ENCODE peak calls at places on chromosomes 5 and 9, in ten cellular contexts. One of them, this sample, is unnamed.

GRCh38 chr5:77400645-77401044 is 91.5 kb downstream of the WDR41 start:
- DNase-seq in ureter: no peak
- DNase-seq in adipocyte: peak
- DNase-seq in stimulated activated CD8-positive, alpha-beta memory T cell treated with anti-CD3 and anti-CD28 coated beads, Interleukin-12 subunit alpha, Interleukin-12 subunit beta, amount 100 ng/mL, for 4 hours: no peak
- DNase-seq in fibroblast of lung: peak
- DNase-seq in cardiac fibroblast: no peak
- DNase-seq in left ventricle myocardium inferior: no peak
- DNase-seq in dermis blood vessel endothelial cell: no peak
- DNase-seq in nucleus accumbens: no peak
- DNase-seq in A549: no peak
- DNase-seq in this sample: peak

GRCh38 chr5:16975950-16976624 is 40.0 kb upstream of the MYO10 start:
- DNase-seq in ureter: no peak
- DNase-seq in adipocyte: no peak
- DNase-seq in stimulated activated CD8-positive, alpha-beta memory T cell treated with anti-CD3 and anti-CD28 coated beads, Interleukin-12 subunit alpha, Interleukin-12 subunit beta, amount 100 ng/mL, for 4 hours: no peak
- DNase-seq in fibroblast of lung: peak
- DNase-seq in cardiac fibroblast: no peak
- DNase-seq in left ventricle myocardium inferior: no peak
- DNase-seq in dermis blood vessel endothelial cell: no peak
- DNase-seq in nucleus accumbens: no peak
- DNase-seq in A549: no peak
- DNase-seq in this sample: no peak

GRCh38 chr5:42494414-42494813 is 71.2 kb downstream of the GHR start:
- DNase-seq in ureter: no peak
- DNase-seq in adipocyte: no peak
- DNase-seq in stimulated activated CD8-positive, alpha-beta memory T cell treated with anti-CD3 and anti-CD28 coated beads, Interleukin-12 subunit alpha, Interleukin-12 subunit beta, amount 100 ng/mL, for 4 hours: no peak
- DNase-seq in fibroblast of lung: peak
- DNase-seq in cardiac fibroblast: peak
- DNase-seq in left ventricle myocardium inferior: no peak
- DNase-seq in dermis blood vessel endothelial cell: no peak
- DNase-seq in nucleus accumbens: no peak
- DNase-seq in A549: no peak
- DNase-seq in this sample: peak

GRCh38 chr9:136140966-136141365 is 22.3 kb upstream of the TMEM250 start:
- DNase-seq in ureter: no peak
- DNase-seq in adipocyte: no peak
- DNase-seq in stimulated activated CD8-positive, alpha-beta memory T cell treated with anti-CD3 and anti-CD28 coated beads, Interleukin-12 subunit alpha, Interleukin-12 subunit beta, amount 100 ng/mL, for 4 hours: no peak
- DNase-seq in fibroblast of lung: no peak
- DNase-seq in cardiac fibroblast: peak
- DNase-seq in left ventricle myocardium inferior: no peak
- DNase-seq in dermis blood vessel endothelial cell: no peak
- DNase-seq in nucleus accumbens: no peak
- DNase-seq in A549: no peak
- DNase-seq in this sample: peak

GRCh38 chr9:132075853-132076252 is 3.8 kb downstream of the MED27 start:
- DNase-seq in ureter: no peak
- DNase-seq in adipocyte: no peak
- DNase-seq in stimulated activated CD8-positive, alpha-beta memory T cell treated with anti-CD3 and anti-CD28 coated beads, Interleukin-12 subunit alpha, Interleukin-12 subunit beta, amount 100 ng/mL, for 4 hours: no peak
- DNase-seq in fibroblast of lung: no peak
- DNase-seq in cardiac fibroblast: no peak
- DNase-seq in left ventricle myocardium inferior: no peak
- DNase-seq in dermis blood vessel endothelial cell: no peak
- DNase-seq in nucleus accumbens: no peak
- DNase-seq in A549: no peak
- DNase-seq in this sample: no peak

GRCh38 chr9:129708799-129709198 is 43.4 kb downstream of the PRRX2 start:
- DNase-seq in ureter: no peak
- DNase-seq in adipocyte: no peak
- DNase-seq in stimulated activated CD8-positive, alpha-beta memory T cell treated with anti-CD3 and anti-CD28 coated beads, Interleukin-12 subunit alpha, Interleukin-12 subunit beta, amount 100 ng/mL, for 4 hours: no peak
- DNase-seq in fibroblast of lung: no peak
- DNase-seq in cardiac fibroblast: no peak
- DNase-seq in left ventricle myocardium inferior: no peak
- DNase-seq in dermis blood vessel endothelial cell: no peak
- DNase-seq in nucleus accumbens: no peak
- DNase-seq in A549: no peak
- DNase-seq in this sample: peak

GRCh38 chr5:14506661-14507060 is 74.9 kb upstream of the OTULINL start:
- DNase-seq in ureter: no peak
- DNase-seq in adipocyte: no peak
- DNase-seq in stimulated activated CD8-positive, alpha-beta memory T cell treated with anti-CD3 and anti-CD28 coated beads, Interleukin-12 subunit alpha, Interleukin-12 subunit beta, amount 100 ng/mL, for 4 hours: no peak
- DNase-seq in fibroblast of lung: no peak
- DNase-seq in cardiac fibroblast: no peak
- DNase-seq in left ventricle myocardium inferior: no peak
- DNase-seq in dermis blood vessel endothelial cell: no peak
- DNase-seq in nucleus accumbens: no peak
- DNase-seq in A549: no peak
- DNase-seq in this sample: no peak

GRCh38 chr5:57450991-57451876 is 31.4 kb downstream of the ACTBL2 start:
- DNase-seq in ureter: no peak
- DNase-seq in adipocyte: peak
- DNase-seq in stimulated activated CD8-positive, alpha-beta memory T cell treated with anti-CD3 and anti-CD28 coated beads, Interleukin-12 subunit alpha, Interleukin-12 subunit beta, amount 100 ng/mL, for 4 hours: no peak
- DNase-seq in fibroblast of lung: peak
- DNase-seq in cardiac fibroblast: peak
- DNase-seq in left ventricle myocardium inferior: no peak
- DNase-seq in dermis blood vessel endothelial cell: peak
- DNase-seq in nucleus accumbens: no peak
- DNase-seq in A549: no peak
- DNase-seq in this sample: peak

GRCh38 chr5:83475540-83476469 is 4.3 kb downstream of the VCAN start:
- DNase-seq in ureter: no peak
- DNase-seq in adipocyte: peak
- DNase-seq in stimulated activated CD8-positive, alpha-beta memory T cell treated with anti-CD3 and anti-CD28 coated beads, Interleukin-12 subunit alpha, Interleukin-12 subunit beta, amount 100 ng/mL, for 4 hours: no peak
- DNase-seq in fibroblast of lung: peak
- DNase-seq in cardiac fibroblast: peak
- DNase-seq in left ventricle myocardium inferior: no peak
- DNase-seq in dermis blood vessel endothelial cell: no peak
- DNase-seq in nucleus accumbens: no peak
- DNase-seq in A549: peak
- DNase-seq in this sample: peak

GRCh38 chr5:176955895-176956294 is 50.7 kb downstream of the UIMC1 start:
- DNase-seq in ureter: no peak
- DNase-seq in adipocyte: no peak
- DNase-seq in stimulated activated CD8-positive, alpha-beta memory T cell treated with anti-CD3 and anti-CD28 coated beads, Interleukin-12 subunit alpha, Interleukin-12 subunit beta, amount 100 ng/mL, for 4 hours: no peak
- DNase-seq in fibroblast of lung: peak
- DNase-seq in cardiac fibroblast: peak
- DNase-seq in left ventricle myocardium inferior: no peak
- DNase-seq in dermis blood vessel endothelial cell: peak
- DNase-seq in nucleus accumbens: no peak
- DNase-seq in A549: no peak
- DNase-seq in this sample: peak

GRCh38 chr5:89948977-89949376 is 460.6 kb downstream of the CETN3 start:
- DNase-seq in ureter: no peak
- DNase-seq in adipocyte: no peak
- DNase-seq in stimulated activated CD8-positive, alpha-beta memory T cell treated with anti-CD3 and anti-CD28 coated beads, Interleukin-12 subunit alpha, Interleukin-12 subunit beta, amount 100 ng/mL, for 4 hours: no peak
- DNase-seq in fibroblast of lung: no peak
- DNase-seq in cardiac fibroblast: no peak
- DNase-seq in left ventricle myocardium inferior: no peak
- DNase-seq in dermis blood vessel endothelial cell: no peak
- DNase-seq in nucleus accumbens: no peak
- DNase-seq in A549: no peak
- DNase-seq in this sample: no peak

GRCh38 chr5:158514961-158515359 is 584.8 kb downstream of the EBF1 start:
- DNase-seq in ureter: no peak
- DNase-seq in adipocyte: peak
- DNase-seq in stimulated activated CD8-positive, alpha-beta memory T cell treated with anti-CD3 and anti-CD28 coated beads, Interleukin-12 subunit alpha, Interleukin-12 subunit beta, amount 100 ng/mL, for 4 hours: no peak
- DNase-seq in fibroblast of lung: no peak
- DNase-seq in cardiac fibroblast: peak
- DNase-seq in left ventricle myocardium inferior: no peak
- DNase-seq in dermis blood vessel endothelial cell: no peak
- DNase-seq in nucleus accumbens: no peak
- DNase-seq in A549: no peak
- DNase-seq in this sample: no peak

GRCh38 chr5:132500931-132501628 is 10.5 kb upstream of the IRF1 start:
- DNase-seq in ureter: no peak
- DNase-seq in adipocyte: peak
- DNase-seq in stimulated activated CD8-positive, alpha-beta memory T cell treated with anti-CD3 and anti-CD28 coated beads, Interleukin-12 subunit alpha, Interleukin-12 subunit beta, amount 100 ng/mL, for 4 hours: no peak
- DNase-seq in fibroblast of lung: peak
- DNase-seq in cardiac fibroblast: peak
- DNase-seq in left ventricle myocardium inferior: peak
- DNase-seq in dermis blood vessel endothelial cell: peak
- DNase-seq in nucleus accumbens: peak
- DNase-seq in A549: peak
- DNase-seq in this sample: peak

GRCh38 chr9:69919461-69920061 is 98.9 kb downstream of the CFAP95 start:
- DNase-seq in ureter: no peak
- DNase-seq in adipocyte: peak
- DNase-seq in stimulated activated CD8-positive, alpha-beta memory T cell treated with anti-CD3 and anti-CD28 coated beads, Interleukin-12 subunit alpha, Interleukin-12 subunit beta, amount 100 ng/mL, for 4 hours: no peak
- DNase-seq in fibroblast of lung: peak
- DNase-seq in cardiac fibroblast: peak
- DNase-seq in left ventricle myocardium inferior: no peak
- DNase-seq in dermis blood vessel endothelial cell: peak
- DNase-seq in nucleus accumbens: no peak
- DNase-seq in A549: peak
- DNase-seq in this sample: peak

GRCh38 chr5:135657536-135658307 is 78.9 kb upstream of the CXCL14 start:
- DNase-seq in ureter: no peak
- DNase-seq in adipocyte: no peak
- DNase-seq in stimulated activated CD8-positive, alpha-beta memory T cell treated with anti-CD3 and anti-CD28 coated beads, Interleukin-12 subunit alpha, Interleukin-12 subunit beta, amount 100 ng/mL, for 4 hours: no peak
- DNase-seq in fibroblast of lung: no peak
- DNase-seq in cardiac fibroblast: no peak
- DNase-seq in left ventricle myocardium inferior: no peak
- DNase-seq in dermis blood vessel endothelial cell: no peak
- DNase-seq in nucleus accumbens: no peak
- DNase-seq in A549: no peak
- DNase-seq in this sample: no peak

GRCh38 chr5:153704110-153704509 is 213.6 kb downstream of the GRIA1 start:
- DNase-seq in ureter: no peak
- DNase-seq in adipocyte: no peak
- DNase-seq in stimulated activated CD8-positive, alpha-beta memory T cell treated with anti-CD3 and anti-CD28 coated beads, Interleukin-12 subunit alpha, Interleukin-12 subunit beta, amount 100 ng/mL, for 4 hours: no peak
- DNase-seq in fibroblast of lung: no peak
- DNase-seq in cardiac fibroblast: no peak
- DNase-seq in left ventricle myocardium inferior: no peak
- DNase-seq in dermis blood vessel endothelial cell: no peak
- DNase-seq in nucleus accumbens: no peak
- DNase-seq in A549: no peak
- DNase-seq in this sample: no peak

GRCh38 chr5:109034276-109034675 is 286.6 kb downstream of the FER start:
- DNase-seq in ureter: no peak
- DNase-seq in adipocyte: no peak
- DNase-seq in stimulated activated CD8-positive, alpha-beta memory T cell treated with anti-CD3 and anti-CD28 coated beads, Interleukin-12 subunit alpha, Interleukin-12 subunit beta, amount 100 ng/mL, for 4 hours: no peak
- DNase-seq in fibroblast of lung: no peak
- DNase-seq in cardiac fibroblast: no peak
- DNase-seq in left ventricle myocardium inferior: no peak
- DNase-seq in dermis blood vessel endothelial cell: no peak
- DNase-seq in nucleus accumbens: no peak
- DNase-seq in A549: no peak
- DNase-seq in this sample: no peak

GRCh38 chr9:132128191-132128590 is 33.7 kb upstream of the NTNG2 start:
- DNase-seq in ureter: no peak
- DNase-seq in adipocyte: no peak
- DNase-seq in stimulated activated CD8-positive, alpha-beta memory T cell treated with anti-CD3 and anti-CD28 coated beads, Interleukin-12 subunit alpha, Interleukin-12 subunit beta, amount 100 ng/mL, for 4 hours: no peak
- DNase-seq in fibroblast of lung: no peak
- DNase-seq in cardiac fibroblast: no peak
- DNase-seq in left ventricle myocardium inferior: no peak
- DNase-seq in dermis blood vessel endothelial cell: no peak
- DNase-seq in nucleus accumbens: no peak
- DNase-seq in A549: no peak
- DNase-seq in this sample: no peak

GRCh38 chr5:154778534-154778933 is 23.4 kb downstream of the LARP1 start:
- DNase-seq in ureter: no peak
- DNase-seq in adipocyte: no peak
- DNase-seq in stimulated activated CD8-positive, alpha-beta memory T cell treated with anti-CD3 and anti-CD28 coated beads, Interleukin-12 subunit alpha, Interleukin-12 subunit beta, amount 100 ng/mL, for 4 hours: no peak
- DNase-seq in fibroblast of lung: no peak
- DNase-seq in cardiac fibroblast: no peak
- DNase-seq in left ventricle myocardium inferior: no peak
- DNase-seq in dermis blood vessel endothelial cell: no peak
- DNase-seq in nucleus accumbens: no peak
- DNase-seq in A549: no peak
- DNase-seq in this sample: no peak

GRCh38 chr9:136777359-136777758 is 13.0 kb upstream of the LCN15 start:
- DNase-seq in ureter: no peak
- DNase-seq in adipocyte: no peak
- DNase-seq in stimulated activated CD8-positive, alpha-beta memory T cell treated with anti-CD3 and anti-CD28 coated beads, Interleukin-12 subunit alpha, Interleukin-12 subunit beta, amount 100 ng/mL, for 4 hours: no peak
- DNase-seq in fibroblast of lung: no peak
- DNase-seq in cardiac fibroblast: no peak
- DNase-seq in left ventricle myocardium inferior: no peak
- DNase-seq in dermis blood vessel endothelial cell: no peak
- DNase-seq in nucleus accumbens: no peak
- DNase-seq in A549: no peak
- DNase-seq in this sample: no peak

GRCh38 chr5:166282939-166283338 is 2008.5 kb upstream of the WWC1 start:
- DNase-seq in ureter: no peak
- DNase-seq in adipocyte: no peak
- DNase-seq in stimulated activated CD8-positive, alpha-beta memory T cell treated with anti-CD3 and anti-CD28 coated beads, Interleukin-12 subunit alpha, Interleukin-12 subunit beta, amount 100 ng/mL, for 4 hours: no peak
- DNase-seq in fibroblast of lung: no peak
- DNase-seq in cardiac fibroblast: no peak
- DNase-seq in left ventricle myocardium inferior: no peak
- DNase-seq in dermis blood vessel endothelial cell: no peak
- DNase-seq in nucleus accumbens: no peak
- DNase-seq in A549: no peak
- DNase-seq in this sample: no peak

GRCh38 chr9:2158111-2158610 is 143.0 kb downstream of the SMARCA2 start:
- DNase-seq in ureter: peak
- DNase-seq in adipocyte: peak
- DNase-seq in stimulated activated CD8-positive, alpha-beta memory T cell treated with anti-CD3 and anti-CD28 coated beads, Interleukin-12 subunit alpha, Interleukin-12 subunit beta, amount 100 ng/mL, for 4 hours: no peak
- DNase-seq in fibroblast of lung: peak
- DNase-seq in cardiac fibroblast: peak
- DNase-seq in left ventricle myocardium inferior: peak
- DNase-seq in dermis blood vessel endothelial cell: peak
- DNase-seq in nucleus accumbens: peak
- DNase-seq in A549: peak
- DNase-seq in this sample: peak

GRCh38 chr5:176383248-176383905 is 5.0 kb downstream of the NOP16 start:
- DNase-seq in ureter: no peak
- DNase-seq in adipocyte: no peak
- DNase-seq in stimulated activated CD8-positive, alpha-beta memory T cell treated with anti-CD3 and anti-CD28 coated beads, Interleukin-12 subunit alpha, Interleukin-12 subunit beta, amount 100 ng/mL, for 4 hours: no peak
- DNase-seq in fibroblast of lung: no peak
- DNase-seq in cardiac fibroblast: no peak
- DNase-seq in left ventricle myocardium inferior: no peak
- DNase-seq in dermis blood vessel endothelial cell: no peak
- DNase-seq in nucleus accumbens: no peak
- DNase-seq in A549: no peak
- DNase-seq in this sample: no peak

GRCh38 chr9:134847752-134848432 is 32.7 kb upstream of the FCN2 start:
- DNase-seq in ureter: no peak
- DNase-seq in adipocyte: no peak
- DNase-seq in stimulated activated CD8-positive, alpha-beta memory T cell treated with anti-CD3 and anti-CD28 coated beads, Interleukin-12 subunit alpha, Interleukin-12 subunit beta, amount 100 ng/mL, for 4 hours: no peak
- DNase-seq in fibroblast of lung: no peak
- DNase-seq in cardiac fibroblast: no peak
- DNase-seq in left ventricle myocardium inferior: no peak
- DNase-seq in dermis blood vessel endothelial cell: no peak
- DNase-seq in nucleus accumbens: no peak
- DNase-seq in A549: peak
- DNase-seq in this sample: no peak

GRCh38 chr5:42057254-42057690 is 132.2 kb downstream of the FBXO4 start:
- DNase-seq in ureter: no peak
- DNase-seq in adipocyte: peak
- DNase-seq in stimulated activated CD8-positive, alpha-beta memory T cell treated with anti-CD3 and anti-CD28 coated beads, Interleukin-12 subunit alpha, Interleukin-12 subunit beta, amount 100 ng/mL, for 4 hours: peak
- DNase-seq in fibroblast of lung: peak
- DNase-seq in cardiac fibroblast: peak
- DNase-seq in left ventricle myocardium inferior: no peak
- DNase-seq in dermis blood vessel endothelial cell: peak
- DNase-seq in nucleus accumbens: no peak
- DNase-seq in A549: peak
- DNase-seq in this sample: peak

GRCh38 chr9:122180633-122181032 is 20.9 kb downstream of the MORN5 start:
- DNase-seq in ureter: no peak
- DNase-seq in adipocyte: peak
- DNase-seq in stimulated activated CD8-positive, alpha-beta memory T cell treated with anti-CD3 and anti-CD28 coated beads, Interleukin-12 subunit alpha, Interleukin-12 subunit beta, amount 100 ng/mL, for 4 hours: no peak
- DNase-seq in fibroblast of lung: peak
- DNase-seq in cardiac fibroblast: peak
- DNase-seq in left ventricle myocardium inferior: no peak
- DNase-seq in dermis blood vessel endothelial cell: peak
- DNase-seq in nucleus accumbens: no peak
- DNase-seq in A549: peak
- DNase-seq in this sample: peak

GRCh38 chr5:52999357-52999949 is 10.3 kb downstream of the ITGA2 start:
- DNase-seq in ureter: no peak
- DNase-seq in adipocyte: no peak
- DNase-seq in stimulated activated CD8-positive, alpha-beta memory T cell treated with anti-CD3 and anti-CD28 coated beads, Interleukin-12 subunit alpha, Interleukin-12 subunit beta, amount 100 ng/mL, for 4 hours: no peak
- DNase-seq in fibroblast of lung: peak
- DNase-seq in cardiac fibroblast: peak
- DNase-seq in left ventricle myocardium inferior: no peak
- DNase-seq in dermis blood vessel endothelial cell: no peak
- DNase-seq in nucleus accumbens: no peak
- DNase-seq in A549: peak
- DNase-seq in this sample: peak

GRCh38 chr9:98667241-98667640 is 41.5 kb downstream of the GABBR2 start:
- DNase-seq in ureter: no peak
- DNase-seq in adipocyte: no peak
- DNase-seq in stimulated activated CD8-positive, alpha-beta memory T cell treated with anti-CD3 and anti-CD28 coated beads, Interleukin-12 subunit alpha, Interleukin-12 subunit beta, amount 100 ng/mL, for 4 hours: no peak
- DNase-seq in fibroblast of lung: no peak
- DNase-seq in cardiac fibroblast: no peak
- DNase-seq in left ventricle myocardium inferior: no peak
- DNase-seq in dermis blood vessel endothelial cell: no peak
- DNase-seq in nucleus accumbens: no peak
- DNase-seq in A549: no peak
- DNase-seq in this sample: no peak